ENCODE peak calls at places on chromosomes 1 and 21, in five cellular contexts. B is upper lobe of left lung, Y is transverse colon, A is prostate gland, S is adrenal gland. M is an unnamed sample.
A peak's percentile ranks its signal among the peaks of the same experiment; 100 is the strongest.

GRCh38 chr1:154219511-154219910 is 1.2 kb upstream of the UBAP2L start:
- DNase-seq in B (no peak), Y (peak; percentile 11), A (no peak), S (peak; percentile 74), M (no peak)

GRCh38 chr1:112743174-112744018 is 28.3 kb upstream of the PPM1J start:
- DNase-seq in B (peak; percentile 76), Y (no peak), A (no peak), S (no peak), M (no peak)

GRCh38 chr1:228011721-228012311 is 5.0 kb downstream of the WNT3A start:
- DNase-seq in B (peak; percentile 52), Y (no peak), A (no peak), S (no peak), M (peak; percentile 28)

GRCh38 chr1:42838482-42839190 is 7.8 kb upstream of the ZNF691 start:
- DNase-seq in B (no peak), Y (no peak), A (no peak), S (no peak), M (no peak)

GRCh38 chr1:205746757-205747412 is 3.1 kb downstream of the NUCKS1 start:
- DNase-seq in B (no peak), Y (no peak), A (no peak), S (no peak), M (no peak)

GRCh38 chr1:151060241-151061011 is at the start of gene MLLT11:
- DNase-seq in B (no peak), Y (peak; percentile 35), A (peak; percentile 19), S (peak; percentile 44), M (peak; percentile 50)

GRCh38 chr1:46528297-46528955 is 23.0 kb downstream of the KNCN start:
- DNase-seq in B (no peak), Y (no peak), A (no peak), S (no peak), M (no peak)

GRCh38 chr1:211738096-211738708 is 62.8 kb upstream of the NEK2 start:
- DNase-seq in B (no peak), Y (no peak), A (no peak), S (no peak), M (no peak)

GRCh38 chr1:41044197-41044596 is 22.7 kb upstream of the SLFNL1 start:
- DNase-seq in B (no peak), Y (peak; percentile 35), A (no peak), S (no peak), M (no peak)

GRCh38 chr1:155170101-155170785 is 2.9 kb downstream of the KRTCAP2 start:
- DNase-seq in B (no peak), Y (no peak), A (no peak), S (no peak), M (no peak)

GRCh38 chr1:46705408-46705807 is 13.5 kb downstream of the EFCAB14 start:
- DNase-seq in B (no peak), Y (no peak), A (no peak), S (no peak), M (no peak)

GRCh38 chr1:115837762-115838421 is 3.0 kb downstream of the NHLH2 start:
- DNase-seq in B (peak; percentile 87), Y (no peak), A (no peak), S (no peak), M (no peak)

GRCh38 chr1:155071701-155072100 is 6.9 kb upstream of the EFNA3 start:
- DNase-seq in B (no peak), Y (no peak), A (no peak), S (no peak), M (no peak)

GRCh38 chr21:41555053-41555452 is 47.1 kb upstream of the TMPRSS2 start:
- DNase-seq in B (no peak), Y (no peak), A (no peak), S (no peak), M (no peak)

GRCh38 chr21:42653492-42654061 is at the start of gene PDE9A:
- DNase-seq in B (peak; percentile 89), Y (peak; percentile 55), A (peak; percentile 52), S (peak; percentile 55), M (peak; percentile 77)

GRCh38 chr1:20153000-20153418 is 13.9 kb downstream of the PLA2G2F start:
- DNase-seq in B (no peak), Y (no peak), A (no peak), S (peak; percentile 45), M (no peak)

GRCh38 chr1:61079898-61080336 is 2.4 kb upstream of the NFIA start:
- DNase-seq in B (peak; percentile 87), Y (peak; percentile 82), A (peak; percentile 81), S (peak; percentile 85), M (peak; percentile 69)

GRCh38 chr21:29376556-29376955 is 77.8 kb downstream of the BACH1 start:
- DNase-seq in B (no peak), Y (peak; percentile 42), A (no peak), S (peak; percentile 42), M (peak; percentile 49)

DNA sequence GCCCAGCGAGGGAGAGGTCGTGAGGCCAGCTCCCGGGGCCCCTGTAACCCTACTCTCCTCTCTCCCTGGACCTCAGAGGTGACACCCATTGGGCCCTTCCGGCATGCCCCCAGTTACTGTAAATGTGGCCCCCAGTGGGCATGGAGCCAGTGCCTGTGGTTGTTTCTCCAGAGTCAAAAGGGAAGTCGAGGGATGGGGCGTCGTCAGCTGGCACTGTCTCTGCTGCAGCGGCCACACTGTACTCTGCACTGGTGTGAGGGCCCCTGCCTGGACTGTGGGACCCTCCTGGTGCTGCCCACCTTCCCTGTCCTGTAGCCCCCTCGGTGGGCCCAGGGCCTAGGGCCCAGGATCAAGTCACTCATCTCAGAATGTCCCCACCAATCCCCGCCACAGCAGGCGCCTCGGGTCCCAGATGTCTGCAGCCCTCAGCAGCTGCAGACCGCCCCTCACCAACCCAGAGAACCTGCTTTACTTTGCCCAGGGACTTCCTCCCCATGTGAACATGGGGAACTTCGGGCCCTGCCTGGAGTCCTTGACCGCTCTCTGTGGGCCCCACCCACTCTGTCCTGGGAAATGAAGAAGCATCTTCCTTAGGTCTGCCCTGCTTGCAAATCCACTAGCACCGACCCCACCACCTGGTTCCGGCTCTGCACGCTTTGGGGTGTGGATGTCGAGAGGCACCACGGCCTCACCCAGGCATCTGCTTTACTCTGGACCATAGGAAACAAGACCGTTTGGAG is 23.7 kb upstream of the TNFRSF1B start:
- DNase-seq in B (peak; percentile 52), Y (no peak), A (no peak), S (peak; percentile 61), M (no peak)
- TF ChIP-seq POLR2A in B (no peak), Y (no peak), A (no peak), S (no peak), M (no peak)

DNA sequence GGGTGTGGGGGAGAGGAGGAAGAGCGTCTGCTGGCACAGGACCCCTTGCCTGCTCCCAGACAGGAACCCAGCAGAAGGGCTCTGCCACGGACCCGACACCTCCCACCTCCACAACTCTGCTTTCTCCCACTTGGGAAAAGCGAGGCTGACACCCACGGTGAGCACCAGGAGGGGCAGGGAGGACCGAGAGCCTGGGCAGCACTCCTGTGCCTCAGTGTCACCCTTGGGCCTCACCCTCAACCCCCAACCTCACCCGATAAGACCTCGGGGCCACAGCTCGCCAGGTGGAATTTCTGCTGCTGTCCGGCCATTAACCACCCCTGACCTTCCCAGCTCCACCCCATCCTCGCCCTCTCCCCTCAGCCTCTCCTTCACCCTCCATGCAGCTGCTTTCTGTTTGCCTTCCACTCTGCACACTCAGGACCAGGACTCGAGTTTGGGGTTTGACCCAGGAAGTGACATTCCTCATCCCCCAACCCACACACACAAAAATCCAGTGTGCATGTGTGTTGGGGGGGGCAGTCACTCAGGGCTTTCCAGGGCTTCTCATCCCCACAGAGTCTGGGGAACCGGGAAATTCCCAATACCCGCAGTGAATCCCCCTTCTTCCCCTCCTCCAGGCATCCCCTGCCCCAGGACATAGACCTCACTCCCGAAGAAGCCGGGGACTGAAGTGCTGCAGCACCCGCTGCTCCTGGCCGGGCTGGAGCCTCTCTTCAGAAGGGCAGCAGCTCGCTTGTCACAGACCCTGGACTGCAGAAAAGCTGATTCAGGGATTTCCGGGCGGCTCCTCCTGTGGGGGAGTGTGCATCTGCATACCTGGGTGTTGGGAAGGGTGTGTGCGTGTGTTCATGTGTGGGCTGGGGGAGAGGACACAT is 65.8 kb downstream of the SYT2 start:
- DNase-seq in B (no peak), Y (no peak), A (no peak), S (no peak), M (no peak)
- H3K27me3 ChIP-seq in B (peaks cover 25% of the 10 kb centered on the region), Y (peaks cover 47% of the 10 kb centered on the region), A (peaks cover 7% of the 10 kb centered on the region), S (peaks cover 19% of the 10 kb centered on the region), M (no peaks in the 10 kb centered on the region)

DNA sequence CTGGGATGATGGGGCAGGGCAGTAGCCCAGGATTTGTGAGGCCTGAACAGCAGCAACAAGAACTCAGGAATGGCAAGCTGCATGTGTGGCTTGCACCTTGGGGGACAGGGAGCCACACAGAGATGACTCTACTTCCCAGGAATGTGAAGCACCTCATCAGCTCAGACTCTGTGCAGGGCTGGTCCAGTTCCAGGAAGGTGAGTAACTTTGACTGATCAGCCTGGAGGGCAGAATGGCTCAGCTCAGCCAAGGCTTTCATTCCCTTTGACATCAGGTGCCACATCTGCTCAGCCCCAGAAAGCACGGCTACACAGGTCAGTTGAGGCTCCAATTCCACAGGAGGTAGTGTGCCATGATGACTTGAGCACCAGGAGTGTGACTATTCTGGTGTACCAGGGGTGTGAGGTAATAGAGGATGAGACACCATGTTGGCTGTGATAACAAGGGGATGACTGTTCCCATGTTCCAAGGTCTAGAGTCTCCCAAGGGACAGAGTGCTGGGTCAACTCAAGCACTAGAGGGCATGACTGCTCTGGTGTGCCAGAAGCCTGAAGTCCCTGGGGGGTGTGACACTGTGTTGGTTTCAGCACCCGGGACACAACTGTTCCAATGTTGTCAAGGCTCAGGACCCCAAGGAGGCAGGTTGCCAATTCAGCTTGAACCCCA is 625.8 kb upstream of the ADGRL2 start:
- DNase-seq in B (no peak), Y (no peak), A (no peak), S (no peak), M (no peak)
- TF ChIP-seq CTCF in B (no peak), Y (no peak), A (no peak), S (no peak), M (peak; percentile 19)

GRCh38 chr1:221886311-221887090 is 144.6 kb upstream of the DUSP10 start:
- DNase-seq in B (no peak), Y (no peak), A (no peak), S (no peak), M (no peak)
- TF ChIP-seq POLR2A in B (no peak), Y (no peak), A (no peak), S (no peak), M (no peak)

M was measured in Peyer's patch.